ENCODE peak calls at places on chromosomes 13 and 19, in seven cellular contexts. V is upper lobe of right lung, Y is gastrocnemius medialis, I is aorta, J is left lung, D is HCT116, W is heart left ventricle. U is an unnamed sample.

GRCh38 chr19:39430675-39431593 is 4.8 kb downstream of the RPS16 start:
- ATAC-seq in Y (peak), V (peak), W (peak), J (peak), D (peak), I (no peak), U (peak)

GRCh38 chr13:99289674-99290337 is 17.4 kb downstream of the GPR183 start:
- ATAC-seq in J (no peak), I (no peak), Y (no peak), D (no peak), W (no peak), V (peak), U (no peak)

GRCh38 chr19:13149628-13150186 is 468 bp downstream of the STX10 start:
- ATAC-seq in Y (peak), J (peak), D (peak), V (peak), I (peak), W (peak), U (peak)

GRCh38 chr19:3840804-3841203 is 28.0 kb downstream of the ZFR2 start:
- ATAC-seq in Y (no peak), I (peak), J (no peak), V (no peak), W (no peak), D (no peak), U (no peak)

GRCh38 chr13:98188544-98189166 is 11.6 kb upstream of the RNF113B start:
- ATAC-seq in I (no peak), D (no peak), Y (no peak), V (peak), J (no peak), W (peak), U (peak)

GRCh38 chr13:43363156-43363918 is 340.0 kb downstream of the DNAJC15 start:
- ATAC-seq in D (no peak), V (no peak), J (no peak), W (peak), I (no peak), Y (no peak), U (peak)

GRCh38 chr13:93957371-93957770 is 522.1 kb downstream of the DCT start:
- ATAC-seq in V (no peak), Y (no peak), I (no peak), J (no peak), D (no peak), W (no peak), U (no peak)

GRCh38 chr19:8513687-8514504 is at the start of gene ZNF414:
- ATAC-seq in J (peak), I (peak), D (peak), Y (peak), V (peak), W (peak), U (peak)

GRCh38 chr19:32642771-32643170 is 32.2 kb downstream of the ANKRD27 start:
- ATAC-seq in D (no peak), Y (no peak), V (peak), W (no peak), I (no peak), J (no peak), U (no peak)

GRCh38 chr19:19271828-19272599 is 1.1 kb downstream of the TM6SF2 start:
- ATAC-seq in Y (no peak), J (no peak), I (no peak), D (no peak), V (no peak), W (no peak), U (no peak)

GRCh38 chr13:95245072-95245471 is 56.2 kb downstream of the ABCC4 start:
- ATAC-seq in J (no peak), I (no peak), W (no peak), Y (no peak), D (no peak), V (no peak), U (no peak)

GRCh38 chr13:36006347-36006746 is 124.8 kb downstream of the DCLK1 start:
- ATAC-seq in D (no peak), I (no peak), J (peak), V (peak), Y (no peak), W (no peak), U (no peak)

GRCh38 chr13:100039740-100040139 is 49.2 kb upstream of the PCCA start:
- ATAC-seq in V (no peak), I (no peak), J (peak), D (no peak), Y (no peak), W (no peak), U (no peak)

GRCh38 chr19:28864024-28864503 is 348.9 kb downstream of the UQCRFS1 start:
- ATAC-seq in Y (no peak), I (no peak), J (no peak), D (no peak), V (no peak), W (peak), U (no peak)

GRCh38 chr19:6654347-6655310 is 15.3 kb downstream of the TNFSF14 start:
- ATAC-seq in I (no peak), Y (no peak), D (no peak), J (no peak), W (no peak), V (peak), U (no peak)

GRCh38 chr19:37979547-37980082 is 72.6 kb downstream of the SIPA1L3 start:
- ATAC-seq in V (peak), Y (no peak), W (no peak), D (peak), J (peak), I (no peak), U (no peak)

GRCh38 chr13:22018297-22019210 is 347.7 kb downstream of the FGF9 start:
- ATAC-seq in D (no peak), I (no peak), Y (no peak), V (no peak), W (no peak), J (no peak), U (no peak)

GRCh38 chr13:29954082-29955043 is 103.9 kb upstream of the UBL3 start:
- ATAC-seq in I (no peak), D (no peak), Y (no peak), J (peak), W (no peak), V (peak), U (no peak)

GRCh38 chr13:113401452-113402415 is 37.8 kb upstream of the GRTP1 start:
- ATAC-seq in D (no peak), J (no peak), V (no peak), W (no peak), I (no peak), Y (peak), U (no peak)

GRCh38 chr19:29670255-29670654 is 5.0 kb downstream of the PLEKHF1 start:
- ATAC-seq in I (no peak), Y (no peak), W (no peak), V (no peak), J (no peak), D (no peak), U (no peak)

GRCh38 chr19:46875657-46876056 is 14.9 kb downstream of the ARHGAP35 start:
- ATAC-seq in Y (no peak), V (no peak), D (no peak), J (no peak), I (no peak), W (no peak), U (no peak)

GRCh38 chr13:90696656-90697055 is 650.8 kb upstream of the MIR17HG start:
- ATAC-seq in D (no peak), I (no peak), W (no peak), J (no peak), Y (no peak), V (no peak), U (no peak)

GRCh38 chr19:39125199-39125553 is 410 bp upstream of the PAK4 start:
- ATAC-seq in J (no peak), Y (no peak), W (no peak), D (no peak), I (no peak), V (no peak), U (no peak)

GRCh38 chr19:35666251-35666913 is at the start of gene UPK1A:
- ATAC-seq in J (no peak), W (peak), D (no peak), Y (no peak), V (peak), I (no peak), U (peak)

GRCh38 chr13:19158526-19158925 is 23.1 kb downstream of the TUBA3C start:
- ATAC-seq in J (no peak), D (no peak), I (no peak), W (no peak), V (no peak), Y (no peak), U (no peak)

GRCh38 chr19:18651300-18651699 is 14.5 kb downstream of the KLHL26 start:
- ATAC-seq in J (no peak), V (no peak), I (no peak), W (no peak), D (no peak), Y (no peak), U (no peak)

GRCh38 chr19:42353341-42354015 is 28.0 kb downstream of the MEGF8 start:
- ATAC-seq in D (no peak), V (no peak), J (no peak), Y (no peak), I (no peak), W (no peak), U (no peak)

GRCh38 chr19:16383584-16384161 is 59.0 kb downstream of the KLF2 start:
- ATAC-seq in D (peak), Y (no peak), I (no peak), J (peak), W (no peak), V (no peak), U (no peak)

DNA sequence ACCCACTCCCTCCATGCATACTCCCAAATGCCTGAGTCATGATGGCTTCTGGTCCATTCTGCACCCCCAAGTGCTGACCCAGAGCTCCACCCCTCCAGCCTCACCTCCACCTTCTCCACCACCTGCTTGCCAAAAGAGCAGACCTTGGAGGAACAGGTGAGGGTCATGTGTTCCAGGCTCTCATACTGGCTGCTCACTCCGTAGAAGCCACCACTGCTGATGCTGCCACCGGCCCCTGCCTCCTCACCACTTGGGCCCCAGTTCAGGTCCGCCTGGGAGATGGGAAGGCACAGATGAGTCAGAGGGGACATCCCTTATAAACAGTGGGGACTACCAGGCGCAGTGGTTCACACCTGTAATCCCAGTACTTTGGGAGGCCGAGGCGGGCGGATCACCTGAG is 7.9 kb downstream of the CD37 start:
- ATAC-seq in I (no peak), W (no peak), Y (no peak), J (no peak), V (no peak), D (no peak), U (no peak)
- H3K27ac ChIP-seq in I (no peak), W (no peak), Y (no peak), J (no peak), V (no peak), D (no peak), U (no peak)

DNA sequence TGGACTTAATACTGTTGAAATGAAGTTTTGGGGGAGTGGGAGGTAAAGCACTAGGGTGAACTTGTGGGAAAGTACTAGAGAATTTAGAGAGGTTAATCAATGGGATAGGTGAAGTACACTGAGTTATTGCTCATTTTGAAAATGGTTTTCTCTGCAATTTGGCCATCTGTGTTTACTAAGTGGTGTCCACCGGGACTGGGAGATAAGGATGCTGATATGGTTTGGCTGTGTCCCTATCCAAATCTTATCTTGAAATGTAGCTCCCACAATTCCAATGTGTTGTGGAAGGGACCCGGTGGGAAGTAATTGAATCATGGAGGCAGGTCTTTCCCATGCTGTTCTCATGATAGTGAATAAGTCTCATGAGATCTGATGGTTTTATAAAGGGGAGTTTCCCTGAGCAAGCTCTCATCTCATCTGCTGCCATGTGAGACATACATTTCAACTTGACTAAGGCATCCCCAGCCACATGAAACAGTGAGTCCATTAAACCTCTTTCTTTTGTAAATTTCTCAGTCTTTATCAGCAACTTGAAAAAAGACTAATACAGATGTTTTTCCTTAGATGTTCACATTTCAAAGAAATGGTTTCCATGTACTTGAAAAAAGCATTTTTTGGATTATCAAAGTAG is 1569.4 kb upstream of the PRR20A start:
- ATAC-seq in W (no peak), J (no peak), D (no peak), V (no peak), I (no peak), Y (no peak), U (no peak)
- H3K27ac ChIP-seq in W (no peak), J (no peak), D (no peak), V (no peak), I (no peak), Y (no peak), U (no peak)

GRCh38 chr13:105139048-105139379 is 1396.4 kb downstream of the EFNB2 start:
- ATAC-seq in D (peak), V (peak), W (no peak), J (no peak), I (no peak), Y (no peak), U (no peak)

GRCh38 chr13:105144020-105144419 is 1391.4 kb downstream of the EFNB2 start:
- ATAC-seq in V (no peak), W (no peak), I (no peak), D (no peak), Y (no peak), J (no peak), U (no peak)

GRCh38 chr13:105135852-105136251 is 1399.6 kb downstream of the EFNB2 start:
- ATAC-seq in D (no peak), W (no peak), J (no peak), Y (no peak), V (no peak), I (no peak), U (no peak)

GRCh38 chr13:105142556-105142955 is 1392.9 kb downstream of the EFNB2 start:
- ATAC-seq in D (no peak), Y (no peak), V (no peak), J (no peak), I (no peak), W (no peak), U (no peak)

DNA sequence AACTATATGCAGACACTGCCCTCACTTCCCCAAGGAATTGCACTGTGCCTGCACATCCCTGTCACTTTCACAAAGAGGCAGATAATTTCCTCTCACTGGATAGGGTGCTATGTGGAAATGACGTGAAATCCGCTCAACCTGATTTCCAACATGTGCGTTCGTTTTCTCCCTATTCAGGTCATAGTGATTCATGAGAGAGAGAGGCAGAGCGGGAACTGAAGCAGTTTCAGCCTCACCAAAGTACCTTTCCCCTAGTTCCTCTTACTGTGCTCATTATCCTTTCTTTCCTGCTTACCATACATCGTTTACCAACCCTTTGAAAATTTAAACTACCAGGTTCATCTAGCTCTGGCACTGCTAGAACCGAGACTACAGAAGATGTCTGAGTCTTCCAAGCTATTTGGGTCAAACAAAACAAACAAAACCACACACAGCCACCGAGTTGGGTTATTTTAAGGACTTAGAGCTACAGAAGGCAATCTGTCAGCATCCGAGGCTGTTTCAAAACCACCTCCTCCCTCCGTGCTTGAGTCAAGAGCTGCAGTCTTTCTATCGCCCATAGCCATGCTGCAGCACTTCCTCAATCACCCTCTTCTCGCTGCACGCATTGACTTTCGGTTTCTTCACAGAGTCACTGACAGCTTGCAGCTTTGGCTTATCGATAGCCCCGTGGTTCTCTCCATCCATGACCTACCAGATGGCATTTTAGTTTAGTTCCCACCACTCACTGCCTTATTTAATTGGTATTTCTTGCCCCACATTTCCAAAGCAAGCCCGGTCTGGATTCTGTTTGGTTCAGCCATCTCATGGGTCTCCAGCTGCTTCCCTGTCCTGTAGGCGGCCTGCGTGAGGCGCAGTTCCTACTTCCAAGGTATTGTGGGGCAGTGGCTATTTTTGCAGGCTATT is 1395.8 kb downstream of the EFNB2 start:
- ATAC-seq in J (peak), W (peak), V (peak), I (peak), D (peak), Y (no peak), U (peak)
- H3K27ac ChIP-seq in J (peak), W (no peak), V (peak), I (no peak), D (peak), Y (no peak), U (peak)

GRCh38 chr13:39415403-39415802 is 187.6 kb downstream of the LHFPL6 start:
- ATAC-seq in D (peak), V (peak), W (peak), J (peak), Y (no peak), I (peak), U (no peak)

GRCh38 chr13:39417131-39417530 is 185.9 kb downstream of the LHFPL6 start:
- ATAC-seq in J (no peak), I (no peak), D (no peak), W (peak), V (no peak), Y (no peak), U (no peak)

GRCh38 chr13:39411501-39411900 is 191.5 kb downstream of the LHFPL6 start:
- ATAC-seq in J (no peak), D (no peak), I (no peak), Y (no peak), V (no peak), W (no peak), U (no peak)

GRCh38 chr13:39415003-39415402 is 188.0 kb downstream of the LHFPL6 start:
- ATAC-seq in Y (peak), W (peak), D (no peak), V (no peak), J (peak), I (peak), U (peak)

DNA sequence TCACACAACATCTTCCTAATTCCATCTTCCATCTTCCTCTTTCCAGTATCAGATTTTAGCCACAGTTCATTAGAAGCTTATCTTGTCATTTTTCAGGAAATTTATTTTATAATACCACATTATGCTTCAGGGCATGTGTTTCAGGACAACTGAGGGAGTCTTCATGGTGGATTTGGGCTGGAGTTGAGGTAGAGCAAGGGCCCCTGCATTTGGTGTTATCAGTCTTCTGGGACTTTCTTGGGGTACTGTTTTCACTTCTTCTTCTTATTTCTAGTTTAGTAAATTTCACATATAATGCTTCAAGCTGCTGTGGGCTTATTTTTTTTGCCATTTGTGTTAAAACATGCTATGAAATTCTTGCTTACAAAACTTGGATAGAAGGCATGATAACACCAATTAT is 188.7 kb downstream of the LHFPL6 start:
- ATAC-seq in Y (no peak), D (no peak), I (no peak), W (no peak), J (no peak), V (no peak), U (no peak)
- H3K27ac ChIP-seq in Y (peak), D (no peak), I (no peak), W (peak), J (no peak), V (no peak), U (peak)

GRCh38 chr13:32840840-32841713 is 175.1 kb upstream of the KL start:
- ATAC-seq in Y (no peak), D (no peak), W (no peak), J (no peak), I (no peak), V (no peak), U (no peak)
- H3K27ac ChIP-seq in Y (no peak), D (no peak), W (no peak), J (no peak), I (no peak), V (no peak), U (no peak)

GRCh38 chr13:25776722-25777121 is 275.1 kb downstream of the SHISA2 start:
- ATAC-seq in I (no peak), J (no peak), Y (no peak), V (no peak), D (no peak), W (no peak), U (no peak)

GRCh38 chr13:25778808-25779207 is 273.0 kb downstream of the SHISA2 start:
- ATAC-seq in V (no peak), W (no peak), I (no peak), J (no peak), Y (no peak), D (no peak), U (no peak)

GRCh38 chr13:25775986-25776385 is 275.8 kb downstream of the SHISA2 start:
- ATAC-seq in I (no peak), D (no peak), J (no peak), W (no peak), V (no peak), Y (no peak), U (no peak)

GRCh38 chr13:25777509-25777908 is 274.3 kb downstream of the SHISA2 start:
- ATAC-seq in I (no peak), Y (no peak), W (no peak), V (no peak), D (no peak), J (no peak), U (no peak)

GRCh38 chr13:25778302-25778701 is 273.5 kb downstream of the SHISA2 start:
- ATAC-seq in Y (peak), I (no peak), W (no peak), D (no peak), V (no peak), J (no peak), U (no peak)
- H3K27ac ChIP-seq in Y (no peak), I (no peak), W (no peak), D (no peak), V (no peak), J (no peak), U (no peak)